ENCODE peak calls at places on chromosome 12, in nine cellular contexts. One of them, this sample, is unnamed.

GRCh38 chr12:116104167-116104750 is 173.2 kb downstream of the MED13L start:
- DNase-seq in activated CD4-positive, alpha-beta T cell treated with anti-CD3 and anti-CD28 coated beads for 1 hour: no peak
- DNase-seq in pons: no peak
- DNase-seq in MG63: no peak
- DNase-seq in stimulated activated CD8-positive, alpha-beta memory T cell treated with anti-CD3 and anti-CD28 coated beads, Interleukin-2, amount 100 ng/mL, for 1 hour: no peak
- DNase-seq in AG10803: no peak
- DNase-seq in GM19239: no peak
- DNase-seq in CD4-positive, CD25-positive, alpha-beta regulatory T cell: no peak
- DNase-seq in fibroblast of villous mesenchyme: no peak
- DNase-seq in this sample: no peak

GRCh38 chr12:113057565-113058485 is 1.3 kb downstream of the DTX1 start:
- DNase-seq in CD4-positive, CD25-positive, alpha-beta regulatory T cell: no peak
- DNase-seq in fibroblast of villous mesenchyme: no peak
- DNase-seq in stimulated activated CD8-positive, alpha-beta memory T cell treated with anti-CD3 and anti-CD28 coated beads, Interleukin-2, amount 100 ng/mL, for 1 hour: no peak
- DNase-seq in pons: no peak
- DNase-seq in activated CD4-positive, alpha-beta T cell treated with anti-CD3 and anti-CD28 coated beads for 1 hour: no peak
- DNase-seq in GM19239: no peak
- DNase-seq in MG63: no peak
- DNase-seq in AG10803: no peak
- DNase-seq in this sample: no peak

GRCh38 chr12:122090759-122091535 is 12.4 kb downstream of the MLXIP start:
- DNase-seq in activated CD4-positive, alpha-beta T cell treated with anti-CD3 and anti-CD28 coated beads for 1 hour: no peak
- DNase-seq in pons: no peak
- DNase-seq in fibroblast of villous mesenchyme: peak; percentile 100
- DNase-seq in GM19239: no peak
- DNase-seq in CD4-positive, CD25-positive, alpha-beta regulatory T cell: no peak
- DNase-seq in MG63: no peak
- DNase-seq in AG10803: peak; percentile 96
- DNase-seq in stimulated activated CD8-positive, alpha-beta memory T cell treated with anti-CD3 and anti-CD28 coated beads, Interleukin-2, amount 100 ng/mL, for 1 hour: no peak
- DNase-seq in this sample: no peak

GRCh38 chr12:108854055-108854452 is 3.3 kb downstream of the SSH1 start:
- DNase-seq in MG63: peak; percentile 55
- DNase-seq in activated CD4-positive, alpha-beta T cell treated with anti-CD3 and anti-CD28 coated beads for 1 hour: no peak
- DNase-seq in GM19239: no peak
- DNase-seq in AG10803: peak; percentile 95
- DNase-seq in fibroblast of villous mesenchyme: peak; percentile 93
- DNase-seq in pons: no peak
- DNase-seq in stimulated activated CD8-positive, alpha-beta memory T cell treated with anti-CD3 and anti-CD28 coated beads, Interleukin-2, amount 100 ng/mL, for 1 hour: no peak
- DNase-seq in CD4-positive, CD25-positive, alpha-beta regulatory T cell: no peak
- DNase-seq in this sample: peak; percentile 82

GRCh38 chr12:119669744-119670472 is 2.0 kb downstream of the PRKAB1 start:
- DNase-seq in fibroblast of villous mesenchyme: no peak
- DNase-seq in GM19239: no peak
- DNase-seq in MG63: no peak
- DNase-seq in CD4-positive, CD25-positive, alpha-beta regulatory T cell: no peak
- DNase-seq in stimulated activated CD8-positive, alpha-beta memory T cell treated with anti-CD3 and anti-CD28 coated beads, Interleukin-2, amount 100 ng/mL, for 1 hour: no peak
- DNase-seq in AG10803: no peak
- DNase-seq in activated CD4-positive, alpha-beta T cell treated with anti-CD3 and anti-CD28 coated beads for 1 hour: no peak
- DNase-seq in pons: no peak
- DNase-seq in this sample: peak; percentile 48

GRCh38 chr12:124764870-124765570 is 98.6 kb downstream of the SCARB1 start:
- DNase-seq in MG63: no peak
- DNase-seq in GM19239: no peak
- DNase-seq in stimulated activated CD8-positive, alpha-beta memory T cell treated with anti-CD3 and anti-CD28 coated beads, Interleukin-2, amount 100 ng/mL, for 1 hour: no peak
- DNase-seq in AG10803: peak; percentile 100
- DNase-seq in CD4-positive, CD25-positive, alpha-beta regulatory T cell: no peak
- DNase-seq in fibroblast of villous mesenchyme: peak; percentile 99
- DNase-seq in activated CD4-positive, alpha-beta T cell treated with anti-CD3 and anti-CD28 coated beads for 1 hour: no peak
- DNase-seq in pons: no peak
- DNase-seq in this sample: peak; percentile 91

GRCh38 chr12:130481392-130481879 is 143.7 kb downstream of the PIWIL1 start:
- DNase-seq in MG63: no peak
- DNase-seq in stimulated activated CD8-positive, alpha-beta memory T cell treated with anti-CD3 and anti-CD28 coated beads, Interleukin-2, amount 100 ng/mL, for 1 hour: no peak
- DNase-seq in AG10803: no peak
- DNase-seq in pons: no peak
- DNase-seq in GM19239: no peak
- DNase-seq in activated CD4-positive, alpha-beta T cell treated with anti-CD3 and anti-CD28 coated beads for 1 hour: no peak
- DNase-seq in CD4-positive, CD25-positive, alpha-beta regulatory T cell: no peak
- DNase-seq in fibroblast of villous mesenchyme: no peak
- DNase-seq in this sample: no peak

GRCh38 chr12:87812711-87813110 is 216.5 kb downstream of the C12orf50 start:
- DNase-seq in GM19239: no peak
- DNase-seq in MG63: peak; percentile 32
- DNase-seq in fibroblast of villous mesenchyme: no peak
- DNase-seq in pons: no peak
- DNase-seq in activated CD4-positive, alpha-beta T cell treated with anti-CD3 and anti-CD28 coated beads for 1 hour: no peak
- DNase-seq in stimulated activated CD8-positive, alpha-beta memory T cell treated with anti-CD3 and anti-CD28 coated beads, Interleukin-2, amount 100 ng/mL, for 1 hour: no peak
- DNase-seq in CD4-positive, CD25-positive, alpha-beta regulatory T cell: no peak
- DNase-seq in AG10803: no peak
- DNase-seq in this sample: no peak

GRCh38 chr12:110597885-110598284 is 14.8 kb upstream of the PPTC7 start:
- DNase-seq in MG63: no peak
- DNase-seq in GM19239: no peak
- DNase-seq in stimulated activated CD8-positive, alpha-beta memory T cell treated with anti-CD3 and anti-CD28 coated beads, Interleukin-2, amount 100 ng/mL, for 1 hour: no peak
- DNase-seq in fibroblast of villous mesenchyme: no peak
- DNase-seq in pons: no peak
- DNase-seq in AG10803: no peak
- DNase-seq in activated CD4-positive, alpha-beta T cell treated with anti-CD3 and anti-CD28 coated beads for 1 hour: no peak
- DNase-seq in CD4-positive, CD25-positive, alpha-beta regulatory T cell: no peak
- DNase-seq in this sample: no peak

GRCh38 chr12:9784326-9784725 is 23.6 kb upstream of the CD69 start:
- DNase-seq in CD4-positive, CD25-positive, alpha-beta regulatory T cell: no peak
- DNase-seq in AG10803: no peak
- DNase-seq in stimulated activated CD8-positive, alpha-beta memory T cell treated with anti-CD3 and anti-CD28 coated beads, Interleukin-2, amount 100 ng/mL, for 1 hour: no peak
- DNase-seq in GM19239: no peak
- DNase-seq in pons: no peak
- DNase-seq in fibroblast of villous mesenchyme: no peak
- DNase-seq in activated CD4-positive, alpha-beta T cell treated with anti-CD3 and anti-CD28 coated beads for 1 hour: no peak
- DNase-seq in MG63: no peak
- DNase-seq in this sample: no peak

GRCh38 chr12:57575771-57576612 is 15.0 kb upstream of the PIP4K2C start:
- DNase-seq in pons: no peak
- DNase-seq in stimulated activated CD8-positive, alpha-beta memory T cell treated with anti-CD3 and anti-CD28 coated beads, Interleukin-2, amount 100 ng/mL, for 1 hour: no peak
- DNase-seq in activated CD4-positive, alpha-beta T cell treated with anti-CD3 and anti-CD28 coated beads for 1 hour: no peak
- DNase-seq in CD4-positive, CD25-positive, alpha-beta regulatory T cell: no peak
- DNase-seq in GM19239: no peak
- DNase-seq in AG10803: no peak
- DNase-seq in fibroblast of villous mesenchyme: no peak
- DNase-seq in MG63: no peak
- DNase-seq in this sample: no peak

GRCh38 chr12:115943630-115944391 is 333.7 kb downstream of the MED13L start:
- DNase-seq in fibroblast of villous mesenchyme: no peak
- DNase-seq in GM19239: no peak
- DNase-seq in AG10803: peak; percentile 26
- DNase-seq in CD4-positive, CD25-positive, alpha-beta regulatory T cell: no peak
- DNase-seq in pons: no peak
- DNase-seq in MG63: peak; percentile 83
- DNase-seq in stimulated activated CD8-positive, alpha-beta memory T cell treated with anti-CD3 and anti-CD28 coated beads, Interleukin-2, amount 100 ng/mL, for 1 hour: no peak
- DNase-seq in activated CD4-positive, alpha-beta T cell treated with anti-CD3 and anti-CD28 coated beads for 1 hour: no peak
- DNase-seq in this sample: no peak

GRCh38 chr12:27493260-27493935 is 30.6 kb upstream of the PPFIBP1 start:
- DNase-seq in CD4-positive, CD25-positive, alpha-beta regulatory T cell: no peak
- DNase-seq in fibroblast of villous mesenchyme: no peak
- DNase-seq in MG63: no peak
- DNase-seq in AG10803: no peak
- DNase-seq in pons: no peak
- DNase-seq in stimulated activated CD8-positive, alpha-beta memory T cell treated with anti-CD3 and anti-CD28 coated beads, Interleukin-2, amount 100 ng/mL, for 1 hour: no peak
- DNase-seq in activated CD4-positive, alpha-beta T cell treated with anti-CD3 and anti-CD28 coated beads for 1 hour: no peak
- DNase-seq in GM19239: no peak
- DNase-seq in this sample: peak; percentile 35

GRCh38 chr12:10301103-10301502 is 6.6 kb upstream of the KLRD1 start:
- DNase-seq in GM19239: no peak
- DNase-seq in AG10803: no peak
- DNase-seq in stimulated activated CD8-positive, alpha-beta memory T cell treated with anti-CD3 and anti-CD28 coated beads, Interleukin-2, amount 100 ng/mL, for 1 hour: no peak
- DNase-seq in pons: no peak
- DNase-seq in CD4-positive, CD25-positive, alpha-beta regulatory T cell: no peak
- DNase-seq in fibroblast of villous mesenchyme: peak; percentile 85
- DNase-seq in activated CD4-positive, alpha-beta T cell treated with anti-CD3 and anti-CD28 coated beads for 1 hour: no peak
- DNase-seq in MG63: no peak
- DNase-seq in this sample: peak; percentile 44

GRCh38 chr12:117514016-117514415 is 152.6 kb upstream of the NOS1 start:
- DNase-seq in GM19239: no peak
- DNase-seq in MG63: no peak
- DNase-seq in pons: peak; percentile 53
- DNase-seq in stimulated activated CD8-positive, alpha-beta memory T cell treated with anti-CD3 and anti-CD28 coated beads, Interleukin-2, amount 100 ng/mL, for 1 hour: no peak
- DNase-seq in AG10803: peak; percentile 17
- DNase-seq in fibroblast of villous mesenchyme: no peak
- DNase-seq in CD4-positive, CD25-positive, alpha-beta regulatory T cell: no peak
- DNase-seq in activated CD4-positive, alpha-beta T cell treated with anti-CD3 and anti-CD28 coated beads for 1 hour: no peak
- DNase-seq in this sample: no peak

GRCh38 chr12:89355243-89356068 is 3.2 kb upstream of the DUSP6 start:
- DNase-seq in activated CD4-positive, alpha-beta T cell treated with anti-CD3 and anti-CD28 coated beads for 1 hour: no peak
- DNase-seq in AG10803: no peak
- DNase-seq in pons: no peak
- DNase-seq in fibroblast of villous mesenchyme: no peak
- DNase-seq in CD4-positive, CD25-positive, alpha-beta regulatory T cell: no peak
- DNase-seq in MG63: no peak
- DNase-seq in GM19239: no peak
- DNase-seq in stimulated activated CD8-positive, alpha-beta memory T cell treated with anti-CD3 and anti-CD28 coated beads, Interleukin-2, amount 100 ng/mL, for 1 hour: no peak
- DNase-seq in this sample: peak; percentile 19

GRCh38 chr12:114655934-114656697 is 27.9 kb downstream of the TBX3 start:
- DNase-seq in AG10803: no peak
- DNase-seq in activated CD4-positive, alpha-beta T cell treated with anti-CD3 and anti-CD28 coated beads for 1 hour: no peak
- DNase-seq in CD4-positive, CD25-positive, alpha-beta regulatory T cell: no peak
- DNase-seq in MG63: peak; percentile 66
- DNase-seq in GM19239: no peak
- DNase-seq in fibroblast of villous mesenchyme: peak; percentile 98
- DNase-seq in stimulated activated CD8-positive, alpha-beta memory T cell treated with anti-CD3 and anti-CD28 coated beads, Interleukin-2, amount 100 ng/mL, for 1 hour: no peak
- DNase-seq in pons: no peak
- DNase-seq in this sample: no peak

GRCh38 chr12:132559652-132560420 is 50.5 kb downstream of the LRCOL1 start:
- DNase-seq in pons: no peak
- DNase-seq in MG63: peak; percentile 73
- DNase-seq in GM19239: peak; percentile 81
- DNase-seq in fibroblast of villous mesenchyme: peak; percentile 33
- DNase-seq in AG10803: peak; percentile 35
- DNase-seq in activated CD4-positive, alpha-beta T cell treated with anti-CD3 and anti-CD28 coated beads for 1 hour: no peak
- DNase-seq in CD4-positive, CD25-positive, alpha-beta regulatory T cell: peak; percentile 57
- DNase-seq in stimulated activated CD8-positive, alpha-beta memory T cell treated with anti-CD3 and anti-CD28 coated beads, Interleukin-2, amount 100 ng/mL, for 1 hour: no peak
- DNase-seq in this sample: peak; percentile 40

GRCh38 chr12:76455582-76456345 is 103.8 kb downstream of the OSBPL8 start:
- DNase-seq in stimulated activated CD8-positive, alpha-beta memory T cell treated with anti-CD3 and anti-CD28 coated beads, Interleukin-2, amount 100 ng/mL, for 1 hour: no peak
- DNase-seq in GM19239: peak; percentile 5
- DNase-seq in AG10803: peak; percentile 91
- DNase-seq in MG63: peak; percentile 14
- DNase-seq in pons: peak; percentile 63
- DNase-seq in activated CD4-positive, alpha-beta T cell treated with anti-CD3 and anti-CD28 coated beads for 1 hour: no peak
- DNase-seq in fibroblast of villous mesenchyme: peak; percentile 86
- DNase-seq in CD4-positive, CD25-positive, alpha-beta regulatory T cell: peak; percentile 79
- DNase-seq in this sample: peak; percentile 89

GRCh38 chr12:91326043-91327027 is 143.7 kb upstream of the DCN start:
- DNase-seq in AG10803: peak; percentile 71
- DNase-seq in CD4-positive, CD25-positive, alpha-beta regulatory T cell: peak; percentile 51
- DNase-seq in activated CD4-positive, alpha-beta T cell treated with anti-CD3 and anti-CD28 coated beads for 1 hour: no peak
- DNase-seq in pons: peak; percentile 65
- DNase-seq in GM19239: peak; percentile 4
- DNase-seq in MG63: peak; percentile 15
- DNase-seq in fibroblast of villous mesenchyme: peak; percentile 79
- DNase-seq in stimulated activated CD8-positive, alpha-beta memory T cell treated with anti-CD3 and anti-CD28 coated beads, Interleukin-2, amount 100 ng/mL, for 1 hour: no peak
- DNase-seq in this sample: peak; percentile 26